ENCODE peak calls at places on chromosomes 12 and 14, in ten cellular contexts. E, U, Z, Q, M, Y, G, J, W and A are unnamed samples.

GRCh38 chr14:67734675-67735074 is 33.0 kb downstream of the RDH12 start:
- DNase-seq in E (no peak), U (no peak), Z (peak; percentile 9), Q (no peak), M (no peak), Y (no peak), G (no peak), J (peak; percentile 13), W (no peak), A (no peak)

GRCh38 chr12:104105461-104105860 is 32.5 kb downstream of the NFYB start:
- DNase-seq in E (no peak), U (no peak), Z (no peak), Q (no peak), M (no peak), Y (no peak), G (no peak), J (no peak), W (no peak), A (no peak)

GRCh38 chr12:3453947-3454675 is 36.9 kb upstream of the PRMT8 start:
- DNase-seq in E (no peak), U (no peak), Z (peak; percentile 60), Q (no peak), M (peak; percentile 41), Y (no peak), G (no peak), J (peak; percentile 25), W (peak; percentile 81), A (no peak)

GRCh38 chr14:99524091-99524661 is 43.0 kb downstream of the CCNK start:
- DNase-seq in E (no peak), U (no peak), Z (peak; percentile 23), Q (no peak), M (no peak), Y (peak; percentile 42), G (no peak), J (no peak), W (peak; percentile 26), A (peak; percentile 41)

GRCh38 chr14:92644166-92644565 is 104.3 kb downstream of the LGMN start:
- DNase-seq in E (no peak), U (no peak), Z (peak; percentile 85), Q (no peak), M (peak; percentile 29), Y (no peak), G (no peak), J (no peak), W (peak; percentile 52), A (no peak)

GRCh38 chr14:51817326-51817725 is 43.1 kb upstream of the GNG2 start:
- DNase-seq in E (no peak), U (no peak), Z (no peak), Q (no peak), M (no peak), Y (no peak), G (no peak), J (no peak), W (no peak), A (no peak)

GRCh38 chr14:103142031-103142430 is 18.8 kb downstream of the TNFAIP2 start:
- DNase-seq in E (no peak), U (no peak), Z (no peak), Q (no peak), M (no peak), Y (no peak), G (no peak), J (no peak), W (no peak), A (no peak)

GRCh38 chr14:93536945-93537344 is 106.2 kb downstream of the UNC79 start:
- DNase-seq in E (peak; percentile 57), U (no peak), Z (peak; percentile 31), Q (no peak), M (no peak), Y (no peak), G (no peak), J (peak; percentile 68), W (no peak), A (no peak)

GRCh38 chr12:67807808-67808207 is 159.3 kb downstream of the DYRK2 start:
- DNase-seq in E (no peak), U (no peak), Z (peak; percentile 52), Q (no peak), M (no peak), Y (no peak), G (no peak), J (no peak), W (no peak), A (no peak)

GRCh38 chr14:21476526-21476924 is 234 bp downstream of the RAB2B start:
- DNase-seq in E (no peak), U (no peak), Z (no peak), Q (peak; percentile 95), M (peak; percentile 90), Y (peak; percentile 88), G (peak; percentile 93), J (peak; percentile 85), W (no peak), A (peak; percentile 59)

GRCh38 chr12:3302406-3303041 is 188.5 kb upstream of the PRMT8 start:
- DNase-seq in E (no peak), U (no peak), Z (no peak), Q (no peak), M (no peak), Y (no peak), G (no peak), J (no peak), W (no peak), A (no peak)

GRCh38 chr14:92248638-92249037 is 74.3 kb upstream of the SLC24A4 start:
- DNase-seq in E (no peak), U (no peak), Z (no peak), Q (no peak), M (no peak), Y (no peak), G (no peak), J (no peak), W (no peak), A (no peak)

DNA sequence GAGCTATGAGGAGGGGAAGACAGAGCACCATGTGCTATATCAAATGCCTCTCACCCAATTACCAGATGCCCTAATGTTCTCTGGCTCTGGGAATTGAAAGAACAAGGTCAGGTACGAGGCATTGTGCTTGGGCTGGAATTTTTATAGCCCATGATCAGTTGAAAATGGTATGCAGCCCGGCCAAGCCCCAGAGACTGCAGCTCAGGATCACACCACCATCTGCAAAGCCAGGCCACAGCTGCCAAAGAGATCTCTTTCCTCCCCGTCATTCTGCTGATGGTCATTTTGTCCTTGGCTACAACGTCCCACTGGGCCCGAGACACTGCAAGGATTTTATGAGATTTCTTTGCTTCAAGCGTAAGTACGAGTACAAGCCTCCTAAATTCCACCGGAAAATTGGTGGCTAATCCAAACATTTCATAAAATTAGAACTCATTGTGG is 15.2 kb downstream of the NUAK1 start:
- DNase-seq in E (no peak), U (no peak), Z (no peak), Q (no peak), M (no peak), Y (no peak), G (no peak), J (no peak), W (peak; percentile 80), A (no peak)
- H3K4me3 ChIP-seq in E (no peak overlapping the region), U (no peak overlapping the region), Z (no peak overlapping the region), Q (no peak overlapping the region), M (no peak overlapping the region), Y (peak overlapping the region; percentile 45), G (no peak overlapping the region), J (no peak overlapping the region), W (no peak overlapping the region), A (no peak overlapping the region)

GRCh38 chr14:78196323-78196722 is 26.1 kb downstream of the NRXN3 start:
- DNase-seq in E (no peak), U (no peak), Z (no peak), Q (no peak), M (no peak), Y (no peak), G (no peak), J (no peak), W (no peak), A (no peak)
- TF ChIP-seq CTCF in E (no peak), U (no peak), Z (no peak), Q (no peak), M (no peak), Y (no peak), G (no peak), J (no peak), W (no peak), A (peak; percentile 16)

GRCh38 chr14:24678801-24679247 is 44.8 kb upstream of the GZMB start:
- DNase-seq in E (peak; percentile 81), U (peak; percentile 39), Z (peak; percentile 89), Q (peak; percentile 89), M (peak; percentile 75), Y (no peak), G (peak; percentile 72), J (peak; percentile 93), W (peak; percentile 77), A (peak; percentile 65)
- H3K4me3 ChIP-seq in E (peak overlapping the region; percentile 24), U (peak overlapping the region; percentile 59), Z (peak overlapping the region; percentile 6), Q (peak overlapping the region; percentile 39), M (peak overlapping the region; percentile 16), Y (peak overlapping the region; percentile 29), G (peak overlapping the region; percentile 41), J (no peak overlapping the region), W (no peak overlapping the region), A (peak overlapping the region; percentile 17)

GRCh38 chr12:107891967-107892366 is 117.5 kb downstream of the ASCL4 start:
- DNase-seq in E (no peak), U (no peak), Z (peak; percentile 18), Q (no peak), M (no peak), Y (no peak), G (no peak), J (peak; percentile 56), W (no peak), A (peak; percentile 39)
- TF ChIP-seq CTCF in E (peak; percentile 47), U (peak; percentile 28), Z (peak; percentile 31), Q (no peak), M (no peak), Y (peak; percentile 30), G (no peak), J (peak; percentile 55), W (peak; percentile 19), A (peak; percentile 64)

GRCh38 chr14:75726326-75726725 is 65.3 kb downstream of the TTLL5 start:
- DNase-seq in E (no peak), U (no peak), Z (no peak), Q (no peak), M (no peak), Y (no peak), G (no peak), J (no peak), W (no peak), A (no peak)

GRCh38 chr14:75725481-75725880 is 64.4 kb downstream of the TTLL5 start:
- DNase-seq in E (no peak), U (no peak), Z (peak; percentile 59), Q (no peak), M (no peak), Y (no peak), G (no peak), J (no peak), W (no peak), A (no peak)

GRCh38 chr14:75724414-75725204 is 63.6 kb downstream of the TTLL5 start:
- DNase-seq in E (no peak), U (no peak), Z (peak; percentile 29), Q (no peak), M (no peak), Y (peak; percentile 59), G (no peak), J (no peak), W (no peak), A (no peak)

GRCh38 chr14:75720828-75721227 is 59.8 kb downstream of the TTLL5 start:
- DNase-seq in E (no peak), U (no peak), Z (peak; percentile 53), Q (no peak), M (peak; percentile 50), Y (no peak), G (peak; percentile 85), J (no peak), W (peak; percentile 67), A (peak; percentile 46)

DNA sequence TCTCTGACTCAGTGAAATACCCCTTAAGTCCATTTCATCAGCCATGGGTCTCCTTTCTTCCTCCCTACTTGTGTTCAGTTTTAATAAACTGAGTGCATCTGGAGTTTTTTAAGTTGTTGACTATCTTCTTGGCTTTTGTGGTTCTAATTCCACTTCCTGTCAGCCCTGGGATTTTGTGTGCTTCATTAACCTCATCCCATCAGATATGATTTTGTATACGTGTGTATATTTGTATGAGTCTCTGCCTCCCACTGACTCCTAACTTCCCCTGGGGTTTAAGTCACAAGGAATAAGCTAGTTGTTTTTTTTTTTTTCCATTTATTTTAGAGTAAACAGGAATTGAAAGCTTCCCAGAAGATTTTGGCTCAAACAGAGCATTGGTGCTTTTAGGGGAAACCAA is 62.7 kb downstream of the TTLL5 start:
- DNase-seq in E (no peak), U (no peak), Z (peak; percentile 39), Q (no peak), M (no peak), Y (no peak), G (no peak), J (no peak), W (no peak), A (no peak)
- H3K4me3 ChIP-seq in E (no peak overlapping the region), U (no peak overlapping the region), Z (no peak overlapping the region), Q (no peak overlapping the region), M (no peak overlapping the region), Y (no peak overlapping the region), G (no peak overlapping the region), J (no peak overlapping the region), W (no peak overlapping the region), A (no peak overlapping the region)